ENCODE peak calls at places on chromosome 12, in seven cellular contexts. V is fibroblast of mammary gland, B is astrocyte of the cerebellum, C is WTC11, T is IMR-90, R is A549, W is AG09319. Z is an unnamed sample.

GRCh38 chr12:29220632-29221336 is 71.7 kb downstream of the FAR2 start:
- DNase-seq in V (no peak), B (no peak), C (no peak), T (no peak), R (no peak), W (no peak), Z (no peak)

GRCh38 chr12:45914090-45914489 is 76.3 kb downstream of the SCAF11 start:
- DNase-seq in V (peak), B (peak), C (no peak), T (peak), R (peak), W (peak), Z (no peak)

GRCh38 chr12:48980953-48981756 is 3.0 kb downstream of the WNT1 start:
- DNase-seq in V (no peak), B (no peak), C (peak), T (peak), R (peak), W (no peak), Z (peak)

GRCh38 chr12:79737875-79738718 is 47.3 kb upstream of the PAWR start:
- DNase-seq in V (peak), B (peak), C (no peak), T (peak), R (peak), W (no peak), Z (no peak)

GRCh38 chr12:28331130-28331529 is 140.9 kb downstream of the CCDC91 start:
- DNase-seq in V (no peak), B (no peak), C (no peak), T (no peak), R (no peak), W (no peak), Z (no peak)

GRCh38 chr12:80565276-80565675 is 121.2 kb downstream of the PTPRQ start:
- DNase-seq in V (no peak), B (no peak), C (no peak), T (peak), R (no peak), W (no peak), Z (no peak)

GRCh38 chr12:130335517-130336392 is 1.9 kb upstream of the PIWIL1 start:
- DNase-seq in V (peak), B (peak), C (no peak), T (peak), R (peak), W (peak), Z (no peak)

GRCh38 chr12:85461127-85461526 is 181.1 kb downstream of the ALX1 start:
- DNase-seq in V (no peak), B (no peak), C (no peak), T (no peak), R (no peak), W (no peak), Z (no peak)

DNA sequence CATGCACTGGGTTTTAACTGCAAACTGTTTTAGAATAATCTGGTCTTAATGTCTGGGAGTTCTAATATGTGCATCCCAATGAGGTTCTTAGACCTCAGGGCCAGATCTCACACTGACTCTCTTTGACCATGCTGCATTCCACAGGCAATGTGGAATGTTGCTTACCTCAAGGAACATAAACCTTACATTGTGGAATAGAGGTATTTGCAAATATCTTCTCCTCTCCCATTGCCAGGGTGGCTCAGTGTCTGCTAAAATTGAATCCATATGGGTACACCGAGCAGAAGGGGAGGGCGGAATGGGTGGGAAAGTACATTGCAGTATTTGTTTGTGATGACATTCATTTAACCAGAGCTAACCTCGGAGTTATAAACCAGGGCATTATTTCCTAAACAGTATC is 78.6 kb downstream of the CHST11 start:
- DNase-seq in V (peak), B (peak), C (no peak), T (peak), R (no peak), W (no peak), Z (no peak)
- TF ChIP-seq CTCF in V (no peak), B (no peak), C (no peak), T (no peak), R (no peak), W (no peak), Z (no peak)

GRCh38 chr12:65306603-65307501 is 28.4 kb downstream of the MSRB3 start:
- DNase-seq in V (peak), B (no peak), C (no peak), T (peak), R (peak), W (no peak), Z (no peak)
- TF ChIP-seq CTCF in V (peak), B (peak), C (peak), T (peak), R (peak), W (peak), Z (peak)

DNA sequence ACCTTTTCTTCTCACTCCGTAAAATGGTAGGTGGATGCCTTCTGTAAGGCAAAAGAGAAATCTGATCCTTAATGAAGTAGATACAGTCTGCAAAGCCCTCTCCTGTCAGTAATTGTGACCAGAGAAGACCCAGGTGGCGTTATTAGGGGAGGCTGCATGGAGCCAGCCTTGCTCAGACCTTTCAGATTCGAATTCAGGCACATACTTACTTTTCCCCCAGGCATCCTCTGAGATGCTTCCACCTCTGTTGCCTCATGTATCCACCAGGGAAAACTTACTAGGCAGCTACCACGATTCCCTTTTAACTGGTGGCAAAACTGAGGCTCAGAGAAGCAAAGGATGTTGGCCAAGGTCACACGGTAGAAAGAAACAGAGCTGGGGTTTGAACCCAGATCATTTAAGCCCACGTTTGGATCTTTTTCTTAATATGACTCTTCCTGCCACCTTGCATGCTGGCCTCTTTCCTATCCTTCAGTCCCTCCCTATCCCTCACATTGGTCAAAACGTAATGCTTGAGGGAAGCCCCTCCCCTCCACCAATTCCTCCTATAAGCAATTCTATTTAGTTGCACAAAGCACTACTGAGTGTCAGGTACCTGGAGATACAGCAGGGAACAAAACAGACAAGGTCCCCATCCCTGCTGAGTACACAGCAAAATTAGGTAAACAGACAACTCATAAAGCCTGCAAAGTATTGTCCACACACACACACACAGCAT is 179.4 kb downstream of the KSR2 start:
- DNase-seq in V (no peak), B (no peak), C (no peak), T (no peak), R (no peak), W (no peak), Z (no peak)
- TF ChIP-seq CTCF in V (no peak), B (no peak), C (no peak), T (no peak), R (no peak), W (no peak), Z (no peak)

GRCh38 chr12:6866920-6867406 is 368 bp upstream of the TPI1 start:
- DNase-seq in V (no peak), B (no peak), C (peak), T (no peak), R (no peak), W (no peak), Z (no peak)

GRCh38 chr12:6867407-6868210 is at the start of gene TPI1:
- DNase-seq in V (peak), B (peak), C (peak), T (peak), R (peak), W (peak), Z (peak)

GRCh38 chr12:6869049-6870021 is 2.0 kb downstream of the TPI1 start:
- DNase-seq in V (peak), B (peak), C (peak), T (peak), R (peak), W (peak), Z (peak)

GRCh38 chr12:6866163-6866919 is 990 bp upstream of the TPI1 start:
- DNase-seq in V (no peak), B (no peak), C (peak), T (no peak), R (no peak), W (no peak), Z (peak)

GRCh38 chr12:6868211-6869048 is 1.1 kb downstream of the TPI1 start:
- DNase-seq in V (peak), B (no peak), C (no peak), T (peak), R (no peak), W (no peak), Z (peak)
- TF ChIP-seq CTCF in V (peak), B (peak), C (no peak), T (peak), R (no peak), W (peak), Z (no peak)

GRCh38 chr12:98503343-98503592 is 12.1 kb upstream of the TMPO start:
- DNase-seq in V (peak), B (peak), C (peak), T (peak), R (peak), W (peak), Z (peak)
- TF ChIP-seq CTCF in V (no peak), B (no peak), C (no peak), T (no peak), R (no peak), W (no peak), Z (no peak)

Z was measured in glutamatergic neuron.